ENCODE peak calls at places on chromosomes 2 and 18, in five cellular contexts. One of them, this sample, is unnamed.

GRCh38 chr2:48080534-48081316 is 174.4 kb upstream of the FBXO11 start:
- DNase-seq in GM23248: no peak
- DNase-seq in Peyer's patch: no peak
- DNase-seq in OCI-LY7: no peak
- DNase-seq in SK-N-SH: no peak
- DNase-seq in this sample: no peak

GRCh38 chr18:61360440-61361383 is 27.5 kb downstream of the CDH20 start:
- DNase-seq in GM23248: no peak
- DNase-seq in Peyer's patch: no peak
- DNase-seq in OCI-LY7: peak; percentile 2
- DNase-seq in SK-N-SH: no peak
- DNase-seq in this sample: no peak

GRCh38 chr18:62637807-62638687 is 77.3 kb upstream of the PHLPP1 start:
- DNase-seq in GM23248: peak; percentile 44
- DNase-seq in Peyer's patch: peak; percentile 27
- DNase-seq in OCI-LY7: peak; percentile 58
- DNase-seq in SK-N-SH: peak; percentile 34
- DNase-seq in this sample: peak; percentile 27

GRCh38 chr2:128416781-128417180 is 98.1 kb upstream of the HS6ST1 start:
- DNase-seq in GM23248: no peak
- DNase-seq in Peyer's patch: no peak
- DNase-seq in OCI-LY7: no peak
- DNase-seq in SK-N-SH: peak; percentile 24
- DNase-seq in this sample: no peak

GRCh38 chr2:215386566-215386965 is 49.3 kb downstream of the FN1 start:
- DNase-seq in GM23248: no peak
- DNase-seq in Peyer's patch: no peak
- DNase-seq in OCI-LY7: no peak
- DNase-seq in SK-N-SH: no peak
- DNase-seq in this sample: no peak

GRCh38 chr2:24153478-24153877 is 21.4 kb upstream of the FAM228A start:
- DNase-seq in GM23248: no peak
- DNase-seq in Peyer's patch: no peak
- DNase-seq in OCI-LY7: no peak
- DNase-seq in SK-N-SH: no peak
- DNase-seq in this sample: no peak

GRCh38 chr18:32177530-32177929 is 12.3 kb upstream of the MEP1B start:
- DNase-seq in GM23248: no peak
- DNase-seq in Peyer's patch: no peak
- DNase-seq in OCI-LY7: no peak
- DNase-seq in SK-N-SH: no peak
- DNase-seq in this sample: no peak

GRCh38 chr2:218407717-218408116 is 8.0 kb downstream of the CTDSP1 start:
- DNase-seq in GM23248: no peak
- DNase-seq in Peyer's patch: no peak
- DNase-seq in OCI-LY7: peak; percentile 9
- DNase-seq in SK-N-SH: no peak
- DNase-seq in this sample: no peak

GRCh38 chr2:23486676-23487075 is 101.7 kb downstream of the KLHL29 start:
- DNase-seq in GM23248: peak; percentile 39
- DNase-seq in Peyer's patch: no peak
- DNase-seq in OCI-LY7: no peak
- DNase-seq in SK-N-SH: no peak
- DNase-seq in this sample: no peak

GRCh38 chr2:11864724-11865123 is 118.3 kb downstream of the LPIN1 start:
- DNase-seq in GM23248: no peak
- DNase-seq in Peyer's patch: no peak
- DNase-seq in OCI-LY7: no peak
- DNase-seq in SK-N-SH: no peak
- DNase-seq in this sample: no peak

GRCh38 chr2:4445821-4446220 is 742.4 kb downstream of the DCDC2C start:
- DNase-seq in GM23248: no peak
- DNase-seq in Peyer's patch: no peak
- DNase-seq in OCI-LY7: no peak
- DNase-seq in SK-N-SH: no peak
- DNase-seq in this sample: no peak

GRCh38 chr2:68837861-68838341 is 33.3 kb downstream of the BMP10 start:
- DNase-seq in GM23248: peak; percentile 21
- DNase-seq in Peyer's patch: no peak
- DNase-seq in OCI-LY7: no peak
- DNase-seq in SK-N-SH: no peak
- DNase-seq in this sample: no peak

GRCh38 chr18:44098551-44099098 is 582.1 kb upstream of the SETBP1 start:
- DNase-seq in GM23248: peak; percentile 71
- DNase-seq in Peyer's patch: no peak
- DNase-seq in OCI-LY7: no peak
- DNase-seq in SK-N-SH: no peak
- DNase-seq in this sample: no peak

GRCh38 chr2:174343638-174344455 is 9.1 kb downstream of the SP9 start:
- DNase-seq in GM23248: no peak
- DNase-seq in Peyer's patch: no peak
- DNase-seq in OCI-LY7: no peak
- DNase-seq in SK-N-SH: no peak
- DNase-seq in this sample: no peak

GRCh38 chr2:26687328-26687727 is 5.2 kb upstream of the KCNK3 start:
- DNase-seq in GM23248: no peak
- DNase-seq in Peyer's patch: no peak
- DNase-seq in OCI-LY7: no peak
- DNase-seq in SK-N-SH: no peak
- DNase-seq in this sample: no peak

GRCh38 chr18:8424917-8425725 is 184.1 kb upstream of the RAB12 start:
- DNase-seq in GM23248: peak; percentile 95
- DNase-seq in Peyer's patch: no peak
- DNase-seq in OCI-LY7: no peak
- DNase-seq in SK-N-SH: peak; percentile 66
- DNase-seq in this sample: no peak

GRCh38 chr2:240133401-240133800 is 2.7 kb downstream of the COPS9 start:
- DNase-seq in GM23248: no peak
- DNase-seq in Peyer's patch: no peak
- DNase-seq in OCI-LY7: no peak
- DNase-seq in SK-N-SH: no peak
- DNase-seq in this sample: no peak

GRCh38 chr2:131154071-131154531 is 49.0 kb downstream of the PLEKHB2 start:
- DNase-seq in GM23248: peak; percentile 80
- DNase-seq in Peyer's patch: peak; percentile 52
- DNase-seq in OCI-LY7: peak; percentile 83
- DNase-seq in SK-N-SH: peak; percentile 92
- DNase-seq in this sample: peak; percentile 53

GRCh38 chr2:236659758-236660150 is 90.1 kb downstream of the ACKR3 start:
- DNase-seq in GM23248: peak; percentile 77
- DNase-seq in Peyer's patch: no peak
- DNase-seq in OCI-LY7: no peak
- DNase-seq in SK-N-SH: no peak
- DNase-seq in this sample: no peak

GRCh38 chr2:45404807-45405297 is 206.2 kb downstream of the SRBD1 start:
- DNase-seq in GM23248: peak; percentile 39
- DNase-seq in Peyer's patch: no peak
- DNase-seq in OCI-LY7: no peak
- DNase-seq in SK-N-SH: no peak
- DNase-seq in this sample: no peak

GRCh38 chr2:191910518-191910917 is 63.6 kb upstream of the CAVIN2 start:
- DNase-seq in GM23248: peak; percentile 75
- DNase-seq in Peyer's patch: no peak
- DNase-seq in OCI-LY7: no peak
- DNase-seq in SK-N-SH: no peak
- DNase-seq in this sample: no peak

GRCh38 chr2:143926731-143927130 is 593.2 kb downstream of the ZEB2 start:
- DNase-seq in GM23248: no peak
- DNase-seq in Peyer's patch: no peak
- DNase-seq in OCI-LY7: no peak
- DNase-seq in SK-N-SH: no peak
- DNase-seq in this sample: no peak

GRCh38 chr2:26292646-26293045 is 47.9 kb downstream of the HADHB start:
- DNase-seq in GM23248: peak; percentile 74
- DNase-seq in Peyer's patch: no peak
- DNase-seq in OCI-LY7: no peak
- DNase-seq in SK-N-SH: no peak
- DNase-seq in this sample: no peak

GRCh38 chr2:133862400-133862977 is 294.2 kb upstream of the NCKAP5 start:
- DNase-seq in GM23248: no peak
- DNase-seq in Peyer's patch: no peak
- DNase-seq in OCI-LY7: no peak
- DNase-seq in SK-N-SH: no peak
- DNase-seq in this sample: no peak

GRCh38 chr2:112277591-112278220 is 2.3 kb downstream of the ZC3H6 start:
- DNase-seq in GM23248: peak; percentile 20
- DNase-seq in Peyer's patch: no peak
- DNase-seq in OCI-LY7: no peak
- DNase-seq in SK-N-SH: no peak
- DNase-seq in this sample: peak; percentile 56

GRCh38 chr2:19901201-19901457 is 654 bp downstream of the TTC32 start:
- DNase-seq in GM23248: no peak
- DNase-seq in Peyer's patch: peak; percentile 29
- DNase-seq in OCI-LY7: no peak
- DNase-seq in SK-N-SH: no peak
- DNase-seq in this sample: no peak

GRCh38 chr2:48607307-48608014 is 10.2 kb upstream of the GTF2A1L start:
- DNase-seq in GM23248: peak; percentile 42
- DNase-seq in Peyer's patch: no peak
- DNase-seq in OCI-LY7: no peak
- DNase-seq in SK-N-SH: no peak
- DNase-seq in this sample: no peak

GRCh38 chr2:113056501-113056900 is 2.5 kb upstream of the IL36RN start:
- DNase-seq in GM23248: no peak
- DNase-seq in Peyer's patch: no peak
- DNase-seq in OCI-LY7: no peak
- DNase-seq in SK-N-SH: no peak
- DNase-seq in this sample: no peak

GRCh38 chr18:42181474-42181873 is 226.4 kb downstream of the PIK3C3 start:
- DNase-seq in GM23248: no peak
- DNase-seq in Peyer's patch: no peak
- DNase-seq in OCI-LY7: no peak
- DNase-seq in SK-N-SH: no peak
- DNase-seq in this sample: no peak
- H3K27ac ChIP-seq in GM23248: no peak overlapping the region
- H3K27ac ChIP-seq in Peyer's patch: no peak overlapping the region
- H3K27ac ChIP-seq in OCI-LY7: no peak overlapping the region
- H3K27ac ChIP-seq in SK-N-SH: no peak overlapping the region
- H3K27ac ChIP-seq in this sample: no peak overlapping the region

DNA sequence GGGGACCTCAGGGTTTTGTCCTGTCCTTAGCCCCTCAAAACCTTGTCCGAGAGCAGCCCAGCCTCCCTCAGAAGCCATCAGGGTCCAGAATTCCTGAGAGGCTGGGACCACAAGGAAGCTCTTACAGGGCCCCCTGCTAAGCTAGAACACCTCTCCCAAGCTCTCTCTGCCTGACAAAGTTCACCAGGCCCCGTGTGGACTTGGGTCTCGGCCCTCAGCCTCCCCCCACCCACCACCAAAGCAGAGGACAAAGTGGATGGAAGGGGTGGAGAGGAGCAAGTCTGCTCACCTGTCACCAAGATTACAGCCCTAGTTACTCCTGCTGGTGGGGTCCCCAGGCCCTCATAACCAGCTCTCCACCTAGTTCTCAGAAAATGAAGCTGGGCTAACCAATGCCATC is 16.8 kb downstream of the RAB11FIP5 start:
- DNase-seq in GM23248: no peak
- DNase-seq in Peyer's patch: no peak
- DNase-seq in OCI-LY7: no peak
- DNase-seq in SK-N-SH: no peak
- DNase-seq in this sample: no peak
- H3K4me1 ChIP-seq in GM23248: peaks cover 17% of the 10 kb centered on the region
- H3K4me1 ChIP-seq in Peyer's patch: no peaks in the 10 kb centered on the region
- H3K4me1 ChIP-seq in OCI-LY7: no peaks in the 10 kb centered on the region
- H3K4me1 ChIP-seq in SK-N-SH: peaks cover 11% of the 10 kb centered on the region
- H3K4me1 ChIP-seq in this sample: no peaks in the 10 kb centered on the region

GRCh38 chr18:22164337-22165048 is 4.9 kb upstream of the GATA6 start:
- DNase-seq in GM23248: no peak
- DNase-seq in Peyer's patch: no peak
- DNase-seq in OCI-LY7: no peak
- DNase-seq in SK-N-SH: no peak
- DNase-seq in this sample: no peak
- H3K27ac ChIP-seq in GM23248: no peak overlapping the region
- H3K27ac ChIP-seq in Peyer's patch: peak overlapping the region; percentile 84
- H3K27ac ChIP-seq in OCI-LY7: no peak overlapping the region
- H3K27ac ChIP-seq in SK-N-SH: no peak overlapping the region
- H3K27ac ChIP-seq in this sample: no peak overlapping the region

GRCh38 chr18:697012-697411 is 15.4 kb downstream of the ENOSF1 start:
- DNase-seq in GM23248: no peak
- DNase-seq in Peyer's patch: no peak
- DNase-seq in OCI-LY7: no peak
- DNase-seq in SK-N-SH: no peak
- DNase-seq in this sample: no peak
- H3K4me1 ChIP-seq in GM23248: peaks cover 13% of the 10 kb centered on the region
- H3K4me1 ChIP-seq in Peyer's patch: no peaks in the 10 kb centered on the region
- H3K4me1 ChIP-seq in OCI-LY7: no peaks in the 10 kb centered on the region
- H3K4me1 ChIP-seq in SK-N-SH: no peaks in the 10 kb centered on the region
- H3K4me1 ChIP-seq in this sample: no peaks in the 10 kb centered on the region

GRCh38 chr2:120934221-120934639 is 198.6 kb downstream of the GLI2 start:
- DNase-seq in GM23248: peak; percentile 43
- DNase-seq in Peyer's patch: no peak
- DNase-seq in OCI-LY7: no peak
- DNase-seq in SK-N-SH: no peak
- DNase-seq in this sample: no peak
- H3K27ac ChIP-seq in GM23248: peak overlapping the region; percentile 91
- H3K27ac ChIP-seq in Peyer's patch: no peak overlapping the region
- H3K27ac ChIP-seq in OCI-LY7: no peak overlapping the region
- H3K27ac ChIP-seq in SK-N-SH: peak overlapping the region; percentile 96
- H3K27ac ChIP-seq in this sample: no peak overlapping the region

DNA sequence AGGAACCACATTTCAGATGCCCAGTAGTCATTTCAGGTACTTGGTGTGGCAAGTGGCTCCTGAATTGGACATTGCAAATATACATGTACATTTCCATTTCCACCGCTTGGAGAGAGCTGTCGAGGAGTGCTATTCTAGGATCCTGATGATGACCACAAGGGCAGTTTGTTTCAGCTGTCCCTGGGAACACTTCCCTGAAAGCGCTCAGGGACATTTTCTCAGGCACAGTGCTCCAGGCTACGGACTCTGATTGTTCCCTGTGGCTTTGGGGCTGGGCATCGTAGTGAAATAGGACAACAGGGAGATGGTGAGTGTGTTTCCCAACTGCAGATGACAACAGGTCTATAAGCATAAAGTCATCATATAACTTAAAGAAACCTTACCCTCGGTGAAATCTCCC is 3.1 kb downstream of the DBI start:
- DNase-seq in GM23248: no peak
- DNase-seq in Peyer's patch: no peak
- DNase-seq in OCI-LY7: no peak
- DNase-seq in SK-N-SH: no peak
- DNase-seq in this sample: no peak
- H3K4me1 ChIP-seq in GM23248: peaks cover 8% of the 10 kb centered on the region
- H3K4me1 ChIP-seq in Peyer's patch: peaks cover 6% of the 10 kb centered on the region
- H3K4me1 ChIP-seq in OCI-LY7: peaks cover 20% of the 10 kb centered on the region
- H3K4me1 ChIP-seq in SK-N-SH: no peaks in the 10 kb centered on the region
- H3K4me1 ChIP-seq in this sample: peaks cover 10% of the 10 kb centered on the region

GRCh38 chr2:74440005-74440377 is 1.7 kb downstream of the RTKN start:
- DNase-seq in GM23248: peak; percentile 81
- DNase-seq in Peyer's patch: no peak
- DNase-seq in OCI-LY7: no peak
- DNase-seq in SK-N-SH: peak; percentile 84
- DNase-seq in this sample: no peak
- H3K27ac ChIP-seq in GM23248: peak overlapping the region; percentile 34
- H3K27ac ChIP-seq in Peyer's patch: peak overlapping the region; percentile 89
- H3K27ac ChIP-seq in OCI-LY7: no peak overlapping the region
- H3K27ac ChIP-seq in SK-N-SH: peak overlapping the region; percentile 98
- H3K27ac ChIP-seq in this sample: no peak overlapping the region

GRCh38 chr2:39432701-39433100 is 4.4 kb downstream of the MAP4K3 start:
- DNase-seq in GM23248: no peak
- DNase-seq in Peyer's patch: no peak
- DNase-seq in OCI-LY7: no peak
- DNase-seq in SK-N-SH: no peak
- DNase-seq in this sample: no peak
- H3K4me1 ChIP-seq in GM23248: peaks cover 51% of the 10 kb centered on the region
- H3K4me1 ChIP-seq in Peyer's patch: peaks cover 3% of the 10 kb centered on the region
- H3K4me1 ChIP-seq in OCI-LY7: peaks cover 24% of the 10 kb centered on the region
- H3K4me1 ChIP-seq in SK-N-SH: peaks cover 23% of the 10 kb centered on the region
- H3K4me1 ChIP-seq in this sample: peaks cover 9% of the 10 kb centered on the region

GRCh38 chr2:2098458-2099167 is 232.5 kb downstream of the MYT1L start:
- DNase-seq in GM23248: no peak
- DNase-seq in Peyer's patch: no peak
- DNase-seq in OCI-LY7: no peak
- DNase-seq in SK-N-SH: no peak
- DNase-seq in this sample: no peak
- H3K27ac ChIP-seq in GM23248: no peak overlapping the region
- H3K27ac ChIP-seq in Peyer's patch: no peak overlapping the region
- H3K27ac ChIP-seq in OCI-LY7: no peak overlapping the region
- H3K27ac ChIP-seq in SK-N-SH: no peak overlapping the region
- H3K27ac ChIP-seq in this sample: no peak overlapping the region